ENCODE peak calls at places on chromosomes 16 and 17, in ten cellular contexts. R is gastrocnemius medialis, D is BJ, X is IMR-90, V is OCI-LY7, A is lower leg skin, B is cardiac fibroblast, T is fibroblast of lung, S is A549, W is tibial artery. Q is an unnamed sample.

GRCh38 chr16:72084445-72084844 is 9.0 kb downstream of the TXNL4B start:
- DNase-seq in T (no peak), D (no peak), W (no peak), R (no peak), S (no peak), A (no peak), B (no peak), V (no peak), X (no peak), Q (no peak)

GRCh38 chr17:58269557-58270291 is 11.0 kb downstream of the MPO start:
- DNase-seq in T (no peak), V (no peak), S (no peak), R (no peak), A (no peak), D (no peak), B (no peak), X (no peak), W (no peak), Q (no peak)

GRCh38 chr16:53502331-53503269 is at the start of gene AKTIP:
- DNase-seq in X (peak; percentile 52), V (peak; percentile 27), D (no peak), B (peak; percentile 46), W (no peak), A (no peak), S (no peak), T (peak; percentile 57), R (peak; percentile 79), Q (no peak)

GRCh38 chr16:11126389-11127072 is 129.5 kb downstream of the SOCS1 start:
- DNase-seq in S (no peak), X (no peak), B (no peak), T (no peak), R (no peak), D (no peak), W (no peak), A (no peak), V (no peak), Q (no peak)

GRCh38 chr16:29708917-29709600 is 30.1 kb downstream of the QPRT start:
- DNase-seq in R (no peak), V (no peak), D (no peak), T (no peak), A (no peak), X (no peak), W (no peak), B (no peak), S (no peak), Q (no peak)

GRCh38 chr16:1457489-1458245 is 13.3 kb upstream of the CCDC154 start:
- DNase-seq in R (no peak), X (no peak), S (no peak), V (no peak), A (no peak), W (no peak), D (no peak), T (no peak), B (no peak), Q (no peak)

GRCh38 chr17:38421224-38421841 is 6.9 kb upstream of the ARHGAP23 start:
- DNase-seq in R (no peak), V (no peak), W (no peak), X (peak; percentile 69), T (peak; percentile 81), B (peak; percentile 79), A (no peak), S (no peak), D (peak; percentile 65), Q (no peak)

GRCh38 chr16:64626771-64627170 is 495.1 kb downstream of the CDH11 start:
- DNase-seq in S (no peak), R (no peak), B (no peak), X (peak; percentile 1), A (no peak), D (no peak), V (no peak), T (peak; percentile 27), W (no peak), Q (no peak)

GRCh38 chr17:7404737-7405412 is 978 bp upstream of the TMEM256 start:
- DNase-seq in S (no peak), D (no peak), A (peak; percentile 56), B (peak; percentile 26), V (no peak), W (no peak), X (no peak), T (no peak), R (no peak), Q (no peak)

GRCh38 chr16:4373909-4374742 is 2.5 kb downstream of the VASN start:
- DNase-seq in A (peak; percentile 85), W (peak; percentile 94), B (peak; percentile 99), D (peak; percentile 91), S (peak; percentile 68), T (peak; percentile 97), R (peak; percentile 57), V (no peak), X (peak; percentile 98), Q (no peak)

GRCh38 chr17:5254414-5254813 is 19.8 kb upstream of the SCIMP start:
- DNase-seq in S (no peak), B (no peak), D (no peak), R (no peak), W (no peak), T (no peak), V (no peak), X (no peak), A (no peak), Q (no peak)

DNA sequence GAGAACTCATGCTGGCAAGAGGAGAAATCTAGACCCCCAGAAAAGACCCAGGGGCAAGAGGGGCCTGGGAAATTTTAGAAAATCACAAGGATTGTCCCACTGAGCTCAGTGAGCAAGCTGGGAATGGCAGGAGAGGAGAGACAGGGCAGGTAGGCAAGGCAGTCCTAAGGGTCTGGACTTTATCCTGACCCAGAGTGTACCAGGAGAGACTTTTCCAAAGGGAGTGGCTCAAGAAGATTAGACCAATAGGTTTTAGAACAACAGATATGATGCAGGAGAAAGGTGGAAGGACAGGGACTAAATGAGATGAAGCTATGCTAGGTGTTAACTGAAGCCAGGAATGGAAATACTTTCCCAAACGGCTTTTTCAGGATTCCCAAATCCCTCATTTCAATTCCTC is 71.0 kb downstream of the TMEM132E start:
- DNase-seq in T (no peak), B (no peak), A (no peak), R (no peak), V (no peak), W (no peak), X (no peak), D (no peak), S (no peak), Q (no peak)
- H3K4me3 ChIP-seq in T (no peak overlapping the region), B (no peak overlapping the region), A (no peak overlapping the region), R (no peak overlapping the region), V (no peak overlapping the region), W (no peak overlapping the region), X (no peak overlapping the region), D (no peak overlapping the region), S (no peak overlapping the region), Q (no peak overlapping the region)

GRCh38 chr17:19753661-19754463 is 5.8 kb upstream of the ALDH3A1 start:
- DNase-seq in B (no peak), R (peak; percentile 81), D (no peak), W (no peak), V (no peak), T (no peak), S (peak; percentile 91), X (no peak), A (no peak), Q (no peak)
- TF ChIP-seq CTCF in B (no peak), R (peak; percentile 70), D (no peak), W (peak; percentile 50), V (peak; percentile 57), T (peak; percentile 20), S (peak; percentile 86), X (no peak), A (no peak), Q (peak; percentile 84)

GRCh38 chr17:82648761-82649474 is 674 bp upstream of the WDR45B start:
- DNase-seq in D (no peak), S (peak; percentile 38), B (no peak), X (no peak), A (peak; percentile 56), V (peak; percentile 77), W (peak; percentile 47), T (no peak), R (peak; percentile 52), Q (no peak)
- H3K4me3 ChIP-seq in D (peak overlapping the region; percentile 62), S (peak overlapping the region; percentile 43), B (peak overlapping the region; percentile 59), X (peak overlapping the region; percentile 92), A (no peak overlapping the region), V (peak overlapping the region; percentile 64), W (peak overlapping the region; percentile 50), T (no peak overlapping the region), R (peak overlapping the region; percentile 55), Q (peak overlapping the region; percentile 55)

DNA sequence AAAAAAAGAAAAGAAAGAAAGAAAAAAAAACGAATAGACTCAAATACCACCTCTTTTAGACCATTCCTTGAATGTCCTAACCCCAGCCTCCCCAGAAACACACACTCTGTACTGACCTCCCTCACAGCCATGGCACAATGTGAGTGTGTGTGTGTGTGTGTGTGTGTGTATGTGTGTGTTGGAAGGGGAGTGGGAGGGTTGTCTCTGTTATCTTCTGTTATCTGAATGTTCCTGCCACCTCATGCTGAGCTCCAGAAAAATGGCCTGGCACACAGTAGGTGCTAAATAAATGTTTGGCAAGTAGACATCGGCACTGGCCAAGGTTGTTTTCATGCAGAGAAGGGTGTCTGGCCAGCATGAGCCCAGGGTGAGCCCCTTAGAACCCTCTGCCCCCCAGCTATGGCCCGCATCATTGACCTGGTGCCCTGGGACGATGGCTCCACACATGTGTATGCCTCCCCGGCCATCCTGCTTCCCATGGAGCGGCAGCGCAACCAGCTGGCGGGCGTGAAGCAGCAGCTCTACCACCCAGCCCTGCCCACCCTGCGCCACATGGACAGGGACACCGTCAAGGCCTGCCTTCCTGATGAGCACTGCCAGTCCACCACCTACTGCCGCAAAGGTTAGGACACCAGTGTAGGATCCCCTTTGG is 6.6 kb upstream of the CNGB1 start:
- DNase-seq in V (no peak), W (no peak), X (no peak), A (no peak), S (peak; percentile 61), B (no peak), D (no peak), R (no peak), T (no peak), Q (no peak)
- TF ChIP-seq CTCF in V (no peak), W (no peak), X (no peak), A (no peak), S (peak; percentile 17), B (no peak), D (no peak), R (no peak), T (no peak), Q (no peak)